ENCODE peak calls at places on chromosomes 7 and 10, in eight cellular contexts. V, U, J, B, H, O, E and C are unnamed samples.

GRCh38 chr7:24825315-24825917 is 68.2 kb upstream of the GSDME start:
- DNase-seq in V (no peak), U (no peak), J (no peak), B (no peak), H (no peak), O (no peak), E (no peak), C (no peak)

GRCh38 chr7:155988421-155988820 is 176.2 kb upstream of the SHH start:
- DNase-seq in V (no peak), U (no peak), J (no peak), B (peak), H (no peak), O (peak), E (no peak), C (peak)

GRCh38 chr10:102120987-102121738 is 995 bp upstream of the LDB1 start:
- DNase-seq in V (peak), U (no peak), J (peak), B (peak), H (peak), O (peak), E (peak), C (peak)

GRCh38 chr10:110138197-110138812 is 69.1 kb upstream of the MXI1 start:
- DNase-seq in V (no peak), U (peak), J (no peak), B (no peak), H (no peak), O (no peak), E (peak), C (no peak)

GRCh38 chr7:44581426-44581906 is 565 bp downstream of the TMED4 start:
- DNase-seq in V (no peak), U (peak), J (peak), B (peak), H (peak), O (peak), E (no peak), C (no peak)

GRCh38 chr10:37448161-37448560 is 322.8 kb downstream of the ANKRD30A start:
- DNase-seq in V (no peak), U (no peak), J (no peak), B (no peak), H (no peak), O (no peak), E (no peak), C (no peak)

GRCh38 chr7:157568785-157569584 is 232.2 kb downstream of the DNAJB6 start:
- DNase-seq in V (peak), U (peak), J (peak), B (peak), H (peak), O (no peak), E (no peak), C (peak)

GRCh38 chr10:96390460-96390864 is 31.7 kb upstream of the OPALIN start:
- DNase-seq in V (no peak), U (no peak), J (peak), B (no peak), H (peak), O (no peak), E (no peak), C (peak)

GRCh38 chr10:89360153-89360552 is 17.7 kb upstream of the IFIT1B start:
- DNase-seq in V (no peak), U (no peak), J (no peak), B (no peak), H (no peak), O (no peak), E (no peak), C (no peak)

GRCh38 chr10:67087140-67087436 is 161.3 kb downstream of the LRRTM3 start:
- DNase-seq in V (no peak), U (no peak), J (no peak), B (no peak), H (no peak), O (no peak), E (no peak), C (no peak)

GRCh38 chr7:67760971-67761370 is 764.3 kb downstream of the TYW1 start:
- DNase-seq in V (no peak), U (no peak), J (no peak), B (no peak), H (no peak), O (no peak), E (no peak), C (no peak)

GRCh38 chr10:48476279-48476982 is 128.4 kb downstream of the ARHGAP22 start:
- DNase-seq in V (no peak), U (no peak), J (no peak), B (no peak), H (no peak), O (no peak), E (no peak), C (peak)

GRCh38 chr10:125076891-125077643 is 83.3 kb downstream of the CTBP2 start:
- DNase-seq in V (no peak), U (no peak), J (no peak), B (no peak), H (no peak), O (no peak), E (peak), C (no peak)

GRCh38 chr7:140484951-140485350 is 5.6 kb upstream of the MKRN1 start:
- DNase-seq in V (no peak), U (no peak), J (no peak), B (no peak), H (no peak), O (no peak), E (no peak), C (no peak)

GRCh38 chr7:149719050-149719899 is 54.1 kb downstream of the ZNF467 start:
- DNase-seq in V (no peak), U (peak), J (peak), B (peak), H (no peak), O (no peak), E (peak), C (no peak)

GRCh38 chr7:15407910-15408309 is 153.9 kb downstream of the AGMO start:
- DNase-seq in V (no peak), U (peak), J (no peak), B (no peak), H (no peak), O (no peak), E (no peak), C (no peak)

GRCh38 chr7:106065560-106066500 is 46.3 kb downstream of the SYPL1 start:
- DNase-seq in V (no peak), U (no peak), J (peak), B (no peak), H (peak), O (no peak), E (no peak), C (no peak)

GRCh38 chr10:124155781-124156401 is 62.5 kb upstream of the CHST15 start:
- DNase-seq in V (no peak), U (no peak), J (peak), B (no peak), H (peak), O (peak), E (no peak), C (no peak)

GRCh38 chr10:21972584-21972983 is 30.9 kb downstream of the DNAJC1 start:
- DNase-seq in V (no peak), U (no peak), J (no peak), B (no peak), H (no peak), O (no peak), E (no peak), C (no peak)

GRCh38 chr10:128927389-128927788 is 539.7 kb upstream of the MGMT start:
- DNase-seq in V (peak), U (no peak), J (no peak), B (no peak), H (no peak), O (no peak), E (no peak), C (peak)

GRCh38 chr10:127041561-127041960 is 136.3 kb downstream of the DOCK1 start:
- DNase-seq in V (no peak), U (no peak), J (peak), B (no peak), H (no peak), O (no peak), E (peak), C (no peak)

GRCh38 chr7:125529237-125529636 is 599.6 kb upstream of the POT1 start:
- DNase-seq in V (no peak), U (no peak), J (no peak), B (no peak), H (no peak), O (no peak), E (no peak), C (no peak)

GRCh38 chr7:100875356-100875751 is 451 bp downstream of the SRRT start:
- DNase-seq in V (no peak), U (peak), J (peak), B (no peak), H (no peak), O (no peak), E (no peak), C (no peak)

GRCh38 chr10:84522612-84523462 is 194.4 kb downstream of the CCSER2 start:
- DNase-seq in V (no peak), U (no peak), J (no peak), B (no peak), H (no peak), O (no peak), E (no peak), C (no peak)
- TF ChIP-seq CTCF in V (no peak), U (no peak), J (no peak), B (no peak), H (no peak), O (no peak), E (peak), C (no peak)

DNA sequence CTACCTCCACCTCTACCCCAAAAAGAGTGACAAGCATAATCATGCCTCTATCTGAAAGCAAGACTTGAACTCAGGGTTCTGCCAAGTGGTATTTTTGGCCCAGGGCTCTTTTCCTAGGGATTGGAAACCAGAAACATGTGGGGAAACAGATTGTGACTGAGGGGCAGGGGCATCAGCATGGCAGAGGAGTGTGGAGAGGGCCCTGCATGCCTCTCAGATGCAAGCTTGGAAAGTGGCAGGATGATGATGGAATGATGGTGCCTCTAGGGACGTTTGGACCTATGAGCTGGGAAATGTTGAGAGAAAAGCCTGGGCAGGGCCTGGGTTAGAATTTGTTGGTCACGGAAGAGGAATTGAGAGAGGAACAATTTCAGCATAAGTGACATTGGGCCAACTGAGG is 78.4 kb upstream of the LEP start:
- DNase-seq in V (no peak), U (no peak), J (no peak), B (no peak), H (no peak), O (no peak), E (no peak), C (no peak)
- TF ChIP-seq POLR2A in V (no peak), U (no peak), J (no peak), B (no peak), H (no peak), O (no peak), E (no peak), C (no peak)

GRCh38 chr7:66246549-66247171 is 41.5 kb downstream of the TPST1 start:
- DNase-seq in V (no peak), U (no peak), J (no peak), B (no peak), H (no peak), O (no peak), E (no peak), C (no peak)

GRCh38 chr7:66239467-66239856 is 34.3 kb downstream of the TPST1 start:
- DNase-seq in V (no peak), U (no peak), J (no peak), B (no peak), H (no peak), O (no peak), E (peak), C (no peak)

GRCh38 chr7:66247387-66248078 is 42.4 kb downstream of the TPST1 start:
- DNase-seq in V (no peak), U (no peak), J (no peak), B (no peak), H (no peak), O (no peak), E (no peak), C (no peak)

GRCh38 chr7:66250711-66251110 is 45.6 kb downstream of the TPST1 start:
- DNase-seq in V (no peak), U (peak), J (no peak), B (no peak), H (no peak), O (no peak), E (peak), C (no peak)

DNA sequence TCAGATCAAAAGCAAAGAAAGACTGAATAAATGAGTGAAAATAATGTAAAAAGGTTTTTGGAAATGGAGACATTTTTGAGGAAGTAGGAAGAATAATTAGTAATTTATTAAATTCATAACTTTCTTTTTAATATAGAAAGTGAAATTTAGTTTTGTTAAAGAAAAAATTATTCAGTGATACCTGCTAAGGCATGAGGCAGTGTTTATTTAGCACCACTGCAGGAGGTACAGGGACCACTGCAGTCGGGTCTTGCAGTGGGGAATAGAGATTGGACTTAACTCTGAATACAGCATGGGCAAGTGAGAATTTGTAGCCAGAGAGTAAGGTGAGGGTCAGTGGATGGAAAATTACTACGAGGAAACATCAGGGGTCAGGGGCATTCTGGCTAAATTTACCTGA is 39.9 kb downstream of the TPST1 start:
- DNase-seq in V (no peak), U (no peak), J (no peak), B (no peak), H (no peak), O (no peak), E (no peak), C (no peak)
- H3K4me3 ChIP-seq in V (no peak), U (no peak), J (no peak), B (no peak), H (no peak), O (no peak), E (no peak), C (no peak)

DNA sequence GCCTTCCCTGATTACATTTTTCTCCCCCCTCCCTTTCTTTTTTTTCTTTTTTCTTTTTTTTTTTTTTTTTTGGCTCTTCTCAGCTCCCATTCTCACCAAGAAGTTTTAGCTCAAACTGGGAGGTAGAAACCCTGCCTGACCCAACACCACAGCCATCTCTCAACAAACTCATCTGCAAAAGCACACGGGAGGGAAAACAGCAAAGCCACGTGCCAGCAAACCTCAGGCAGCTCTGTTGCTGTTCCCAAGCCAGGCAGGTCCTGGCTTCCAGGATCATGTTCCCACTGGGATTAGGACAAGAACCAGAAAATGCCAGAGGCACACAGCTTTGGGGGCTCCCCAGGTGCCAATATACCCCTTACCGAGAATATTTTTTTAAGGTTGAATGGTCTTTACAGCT is 56.7 kb downstream of the ITIH5 start:
- DNase-seq in V (no peak), U (no peak), J (no peak), B (no peak), H (no peak), O (no peak), E (no peak), C (no peak)
- TF ChIP-seq CTCF in V (no peak), U (no peak), J (no peak), B (no peak), H (no peak), O (no peak), E (no peak), C (no peak)

GRCh38 chr7:64562621-64563275 is at the start of gene ZNF680:
- DNase-seq in V (peak), U (peak), J (peak), B (peak), H (peak), O (peak), E (peak), C (peak)
- TF ChIP-seq POLR2A in V (peak), U (peak), J (peak), B (no peak), H (peak), O (peak), E (peak), C (peak)